ENCODE peak calls at places on chromosomes 13 and 19, in four cellular contexts. One of them, this sample, is unnamed.

GRCh38 chr13:89393758-89394157 is 1722.6 kb downstream of the SLITRK5 start:
- DNase-seq in AG10803: no peak
- DNase-seq in endothelial cell: no peak
- DNase-seq in omental fat pad: no peak
- DNase-seq in this sample: no peak

GRCh38 chr13:114021464-114022308 is 47.8 kb upstream of the C13orf46 start:
- DNase-seq in AG10803: no peak
- DNase-seq in endothelial cell: no peak
- DNase-seq in omental fat pad: no peak
- DNase-seq in this sample: no peak

GRCh38 chr13:93502071-93502470 is 275.5 kb downstream of the GPC6 start:
- DNase-seq in AG10803: no peak
- DNase-seq in endothelial cell: no peak
- DNase-seq in omental fat pad: no peak
- DNase-seq in this sample: no peak

GRCh38 chr19:16888629-16889371 is at the start of gene F2RL3:
- DNase-seq in endothelial cell: peak
- DNase-seq in AG10803: peak
- DNase-seq in omental fat pad: no peak
- DNase-seq in this sample: no peak

GRCh38 chr13:100946588-100946987 is 272.0 kb upstream of the TMTC4 start:
- DNase-seq in AG10803: no peak
- DNase-seq in endothelial cell: no peak
- DNase-seq in omental fat pad: no peak
- DNase-seq in this sample: no peak

GRCh38 chr19:35637165-35637564 is 4.4 kb upstream of the ETV2 start:
- DNase-seq in AG10803: no peak
- DNase-seq in omental fat pad: no peak
- DNase-seq in endothelial cell: no peak
- DNase-seq in this sample: no peak

GRCh38 chr19:36838784-36839324 is 667 bp upstream of the ZNF790 start:
- DNase-seq in endothelial cell: no peak
- DNase-seq in omental fat pad: no peak
- DNase-seq in AG10803: peak
- DNase-seq in this sample: no peak

GRCh38 chr13:108070491-108070890 is 144.8 kb downstream of the LIG4 start:
- DNase-seq in AG10803: no peak
- DNase-seq in omental fat pad: no peak
- DNase-seq in endothelial cell: no peak
- DNase-seq in this sample: no peak

GRCh38 chr19:53576941-53577653 is 39.2 kb downstream of the ZNF331 start:
- DNase-seq in omental fat pad: no peak
- DNase-seq in AG10803: no peak
- DNase-seq in endothelial cell: no peak
- DNase-seq in this sample: no peak

GRCh38 chr13:106156468-106156867 is 379.0 kb downstream of the EFNB2 start:
- DNase-seq in AG10803: peak
- DNase-seq in omental fat pad: no peak
- DNase-seq in endothelial cell: no peak
- DNase-seq in this sample: no peak

GRCh38 chr13:103315701-103316100 is 249.5 kb upstream of the SLC10A2 start:
- DNase-seq in omental fat pad: no peak
- DNase-seq in AG10803: no peak
- DNase-seq in endothelial cell: no peak
- DNase-seq in this sample: no peak

GRCh38 chr13:107124129-107124718 is 556.3 kb upstream of the ARGLU1 start:
- DNase-seq in AG10803: peak
- DNase-seq in endothelial cell: no peak
- DNase-seq in omental fat pad: no peak
- DNase-seq in this sample: no peak

GRCh38 chr13:44004881-44005280 is 125.2 kb downstream of the LACC1 start:
- DNase-seq in AG10803: peak
- DNase-seq in omental fat pad: no peak
- DNase-seq in endothelial cell: no peak
- DNase-seq in this sample: no peak

GRCh38 chr13:20312292-20312691 is 80.2 kb upstream of the GJB6 start:
- DNase-seq in omental fat pad: no peak
- DNase-seq in endothelial cell: no peak
- DNase-seq in AG10803: no peak
- DNase-seq in this sample: no peak

GRCh38 chr13:93959796-93960533 is 519.5 kb downstream of the DCT start:
- DNase-seq in omental fat pad: no peak
- DNase-seq in endothelial cell: no peak
- DNase-seq in AG10803: no peak
- DNase-seq in this sample: no peak

GRCh38 chr19:36213793-36214387 is 575 bp downstream of the ZNF565 start:
- DNase-seq in omental fat pad: peak
- DNase-seq in endothelial cell: no peak
- DNase-seq in AG10803: peak
- DNase-seq in this sample: no peak

GRCh38 chr13:79423340-79423739 is 17.3 kb upstream of the RBM26 start:
- DNase-seq in omental fat pad: no peak
- DNase-seq in endothelial cell: no peak
- DNase-seq in AG10803: no peak
- DNase-seq in this sample: no peak

GRCh38 chr19:46605356-46605821 is 4.3 kb downstream of the CALM3 start:
- DNase-seq in endothelial cell: no peak
- DNase-seq in AG10803: no peak
- DNase-seq in omental fat pad: no peak
- DNase-seq in this sample: no peak

GRCh38 chr13:102327119-102327617 is 74.7 kb downstream of the FGF14 start:
- DNase-seq in omental fat pad: no peak
- DNase-seq in endothelial cell: no peak
- DNase-seq in AG10803: no peak
- DNase-seq in this sample: no peak

GRCh38 chr13:59086147-59086546 is 1077.6 kb downstream of the DIAPH3 start:
- DNase-seq in AG10803: peak
- DNase-seq in endothelial cell: no peak
- DNase-seq in omental fat pad: no peak
- DNase-seq in this sample: no peak
- TF ChIP-seq CTCF in AG10803: no peak
- TF ChIP-seq CTCF in endothelial cell: no peak
- TF ChIP-seq CTCF in omental fat pad: no peak
- TF ChIP-seq CTCF in this sample: no peak

GRCh38 chr19:4829001-4829712 is 2.4 kb downstream of the TICAM1 start:
- DNase-seq in endothelial cell: no peak
- DNase-seq in omental fat pad: no peak
- DNase-seq in AG10803: no peak
- DNase-seq in this sample: no peak
- TF ChIP-seq CTCF in endothelial cell: no peak
- TF ChIP-seq CTCF in omental fat pad: no peak
- TF ChIP-seq CTCF in AG10803: no peak
- TF ChIP-seq CTCF in this sample: no peak

GRCh38 chr13:30572859-30573275 is 44.9 kb upstream of the USPL1 start:
- DNase-seq in omental fat pad: no peak
- DNase-seq in AG10803: peak
- DNase-seq in endothelial cell: no peak
- DNase-seq in this sample: no peak
- TF ChIP-seq CTCF in omental fat pad: no peak
- TF ChIP-seq CTCF in AG10803: peak
- TF ChIP-seq CTCF in endothelial cell: no peak
- TF ChIP-seq CTCF in this sample: no peak

GRCh38 chr13:50810468-50810867 is 33.0 kb downstream of the DLEU7 start:
- DNase-seq in omental fat pad: no peak
- DNase-seq in endothelial cell: no peak
- DNase-seq in AG10803: no peak
- DNase-seq in this sample: no peak

GRCh38 chr13:50809133-50810090 is 34.1 kb downstream of the DLEU7 start:
- DNase-seq in omental fat pad: no peak
- DNase-seq in endothelial cell: no peak
- DNase-seq in AG10803: peak
- DNase-seq in this sample: no peak

GRCh38 chr13:50801087-50801931 is 42.2 kb downstream of the DLEU7 start:
- DNase-seq in omental fat pad: no peak
- DNase-seq in endothelial cell: peak
- DNase-seq in AG10803: peak
- DNase-seq in this sample: peak

GRCh38 chr13:50810998-50811397 is 32.5 kb downstream of the DLEU7 start:
- DNase-seq in omental fat pad: no peak
- DNase-seq in endothelial cell: no peak
- DNase-seq in AG10803: no peak
- DNase-seq in this sample: no peak

DNA sequence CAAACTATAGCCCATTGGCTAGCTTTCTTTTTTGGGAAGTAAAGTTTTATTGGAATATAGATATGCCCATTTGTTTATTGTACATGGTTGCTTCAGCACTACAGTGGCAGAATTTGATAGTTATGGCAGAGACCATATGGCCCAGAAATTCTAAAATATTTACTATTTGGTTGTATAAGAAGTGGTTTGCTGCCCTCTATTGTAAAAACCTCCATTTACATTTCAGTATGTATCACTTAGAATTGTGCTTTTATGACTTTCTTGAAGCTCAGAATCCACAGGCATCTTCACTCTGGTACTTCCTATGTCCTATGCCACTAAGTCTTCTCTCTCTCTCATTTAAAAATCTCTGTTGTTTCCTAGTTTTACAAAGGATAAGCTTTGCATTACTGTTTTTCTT is 37.7 kb downstream of the DLEU7 start:
- DNase-seq in endothelial cell: no peak
- DNase-seq in AG10803: peak
- DNase-seq in omental fat pad: no peak
- DNase-seq in this sample: no peak
- TF ChIP-seq CTCF in endothelial cell: no peak
- TF ChIP-seq CTCF in AG10803: peak
- TF ChIP-seq CTCF in omental fat pad: no peak
- TF ChIP-seq CTCF in this sample: no peak

GRCh38 chr19:1220452-1221037 is 15.0 kb downstream of the STK11 start:
- DNase-seq in endothelial cell: no peak
- DNase-seq in AG10803: no peak
- DNase-seq in omental fat pad: no peak
- DNase-seq in this sample: no peak
- TF ChIP-seq CTCF in endothelial cell: no peak
- TF ChIP-seq CTCF in AG10803: no peak
- TF ChIP-seq CTCF in omental fat pad: no peak
- TF ChIP-seq CTCF in this sample: no peak